ENCODE peak calls at places on chromosomes 11 and 22, in eight cellular contexts. M is HEK293T; Z is stimulated activated CD4-positive, alpha-beta T cell treated with anti-CD3 and anti-CD28 coated beads, Interleukin-12 subunit alpha, Interleukin-12 subunit beta, amount 100 ng/mL, for 48 hours; A is central memory CD4-positive, alpha-beta T cell; O is H54; B is kidney; Q is HFF-Myc; H is neuronal stem cell. U is an unnamed sample.

GRCh38 chr11:132943737-132944556 is 588.4 kb downstream of the OPCML start:
- DNase-seq in O (no peak), M (no peak), Q (no peak), A (no peak), B (peak), Z (no peak), H (peak), U (no peak)

GRCh38 chr11:68994161-68994890 is 13.5 kb upstream of the MRGPRD start:
- DNase-seq in B (peak), Q (no peak), Z (no peak), O (no peak), H (no peak), A (no peak), M (no peak), U (peak)

GRCh38 chr11:83241291-83241946 is 44.7 kb downstream of the CCDC90B start:
- DNase-seq in O (peak), A (no peak), Z (no peak), B (no peak), H (peak), Q (peak), M (peak), U (no peak)

GRCh38 chr11:43567396-43567975 is 113.1 kb upstream of the HSD17B12 start:
- DNase-seq in Q (peak), M (peak), H (no peak), A (no peak), B (no peak), Z (no peak), O (peak), U (no peak)

GRCh38 chr22:21761086-21761485 is 25.5 kb upstream of the YPEL1 start:
- DNase-seq in A (no peak), Q (no peak), H (no peak), B (no peak), Z (no peak), O (no peak), M (no peak), U (no peak)

GRCh38 chr11:86291466-86292262 is 10.4 kb upstream of the HIKESHI start:
- DNase-seq in H (peak), Z (peak), B (no peak), O (peak), M (peak), Q (peak), A (peak), U (no peak)

GRCh38 chr22:46801826-46802607 is 39.6 kb downstream of the TBC1D22A start:
- DNase-seq in Z (no peak), A (no peak), O (no peak), M (no peak), Q (no peak), B (peak), H (no peak), U (no peak)

GRCh38 chr22:24567668-24568067 is 11.9 kb downstream of the SNRPD3 start:
- DNase-seq in B (no peak), O (no peak), Q (no peak), Z (no peak), M (no peak), A (no peak), H (no peak), U (no peak)

GRCh38 chr11:77171885-77172665 is 44.0 kb downstream of the MYO7A start:
- DNase-seq in A (no peak), M (no peak), O (no peak), Q (no peak), H (peak), Z (no peak), B (peak), U (peak)

GRCh38 chr11:15651782-15652181 is 537.1 kb downstream of the INSC start:
- DNase-seq in Z (no peak), H (no peak), M (no peak), B (peak), O (no peak), A (no peak), Q (no peak), U (no peak)

GRCh38 chr11:2041963-2042362 is 44.3 kb upstream of the H19 start:
- DNase-seq in A (no peak), Q (no peak), Z (no peak), H (no peak), B (no peak), O (no peak), M (no peak), U (no peak)

GRCh38 chr22:45709004-45709739 is 37.5 kb downstream of the ATXN10 start:
- DNase-seq in M (peak), H (no peak), B (no peak), Z (no peak), A (no peak), O (peak), Q (peak), U (no peak)

GRCh38 chr11:117706322-117706814 is 90.6 kb downstream of the DSCAML1 start:
- DNase-seq in Q (no peak), B (no peak), A (no peak), H (no peak), M (no peak), O (no peak), Z (no peak), U (no peak)

GRCh38 chr11:67302571-67303131 is 679 bp upstream of the SSH3 start:
- DNase-seq in H (no peak), M (no peak), Z (no peak), B (peak), A (no peak), Q (no peak), O (no peak), U (peak)

GRCh38 chr11:14435717-14436116 is 63.9 kb downstream of the COPB1 start:
- DNase-seq in H (no peak), B (no peak), M (no peak), O (no peak), A (no peak), Q (no peak), Z (no peak), U (no peak)

GRCh38 chr11:95358516-95359322 is 127.7 kb upstream of the SESN3 start:
- DNase-seq in Q (no peak), A (no peak), B (no peak), M (no peak), H (no peak), Z (no peak), O (no peak), U (no peak)

GRCh38 chr22:32473388-32473952 is 1.1 kb upstream of the FBXO7 start:
- DNase-seq in O (peak), Z (peak), Q (peak), B (no peak), M (peak), H (peak), A (peak), U (no peak)

GRCh38 chr11:12276831-12277475 is 100.4 kb upstream of the PARVA start:
- DNase-seq in O (no peak), Q (no peak), A (no peak), H (no peak), M (no peak), Z (no peak), B (peak), U (no peak)

GRCh38 chr22:36149464-36149863 is 11.1 kb downstream of the APOL3 start:
- DNase-seq in A (no peak), B (no peak), M (no peak), Z (no peak), O (no peak), Q (no peak), H (no peak), U (no peak)

GRCh38 chr11:65958306-65958705 is 3.2 kb upstream of the SART1 start:
- DNase-seq in Z (no peak), B (no peak), Q (no peak), A (no peak), H (no peak), M (no peak), O (no peak), U (no peak)

GRCh38 chr11:119912214-119912613 is 183.2 kb upstream of the NECTIN1 start:
- DNase-seq in O (no peak), B (no peak), Z (no peak), Q (no peak), M (no peak), H (no peak), A (no peak), U (no peak)

GRCh38 chr11:88626216-88626615 is 288.7 kb upstream of the CTSC start:
- DNase-seq in B (no peak), Z (no peak), A (no peak), H (no peak), M (no peak), Q (no peak), O (no peak), U (no peak)

GRCh38 chr11:16297332-16297731 is 59.0 kb downstream of the SOX6 start:
- DNase-seq in A (no peak), B (no peak), Q (no peak), H (no peak), Z (no peak), M (peak), O (no peak), U (no peak)

GRCh38 chr22:45876136-45877035 is 100.6 kb downstream of the WNT7B start:
- DNase-seq in H (no peak), M (no peak), Z (no peak), A (no peak), O (no peak), B (no peak), Q (no peak), U (no peak)

GRCh38 chr11:132941024-132941646 is 591.2 kb downstream of the OPCML start:
- DNase-seq in M (no peak), O (no peak), B (no peak), Z (no peak), H (peak), A (no peak), Q (peak), U (no peak)

GRCh38 chr11:119324124-119324665 is 7.3 kb upstream of the MCAM start:
- DNase-seq in H (no peak), M (no peak), B (no peak), O (no peak), Z (no peak), A (no peak), Q (no peak), U (no peak)

GRCh38 chr11:37613031-37613430 is 1015.0 kb upstream of the RAG2 start:
- DNase-seq in H (no peak), O (no peak), M (no peak), Q (no peak), B (no peak), Z (no peak), A (no peak), U (no peak)

GRCh38 chr11:88535916-88536547 is 198.5 kb upstream of the CTSC start:
- DNase-seq in A (no peak), O (no peak), B (no peak), M (no peak), Z (no peak), Q (peak), H (no peak), U (no peak)

GRCh38 chr11:70378506-70379134 is 19.7 kb upstream of the CTTN start:
- DNase-seq in A (no peak), Q (no peak), H (no peak), M (no peak), Z (no peak), B (no peak), O (no peak), U (peak)

GRCh38 chr11:121466063-121466794 is 13.5 kb upstream of the SORL1-AS1 start:
- DNase-seq in H (no peak), O (peak), B (peak), Q (peak), Z (no peak), M (peak), A (peak), U (no peak)

GRCh38 chr11:43579171-43579918 is 101.2 kb upstream of the HSD17B12 start:
- DNase-seq in O (peak), B (peak), H (no peak), M (peak), Z (peak), Q (no peak), A (no peak), U (no peak)

GRCh38 chr11:78168539-78169477 is 19.6 kb downstream of the KCTD21 start:
- DNase-seq in Z (no peak), O (no peak), Q (no peak), M (no peak), B (peak), A (no peak), H (no peak), U (no peak)

GRCh38 chr11:45847908-45848316 is 637 bp downstream of the CRY2 start:
- DNase-seq in B (peak), M (peak), O (peak), H (peak), Q (no peak), A (peak), Z (peak), U (no peak)

GRCh38 chr11:115944596-115944995 is 440.4 kb upstream of the CADM1 start:
- DNase-seq in M (no peak), B (no peak), Q (no peak), Z (no peak), A (no peak), H (no peak), O (no peak), U (no peak)

GRCh38 chr11:63811522-63811921 is 1.7 kb upstream of the SPINDOC start:
- DNase-seq in Z (no peak), B (no peak), Q (no peak), H (no peak), M (no peak), A (no peak), O (no peak), U (no peak)

GRCh38 chr22:42937164-42937854 is 77.6 kb downstream of the PACSIN2 start:
- DNase-seq in B (peak), M (no peak), H (no peak), Z (no peak), O (peak), A (no peak), Q (peak), U (no peak)

U was measured in chondrocyte.